ENCODE peak calls at places on chromosomes 3 and 15, in six cellular contexts. S, U, F, W, K and M are unnamed samples.

GRCh38 chr15:37941779-37942178 is 7.3 kb downstream of the TMCO5A start:
- DNase-seq in S (no peak), U (no peak), F (no peak), W (no peak), K (no peak), M (no peak)

GRCh38 chr3:171890398-171890797 is 47.2 kb downstream of the TMEM212 start:
- DNase-seq in S (no peak), U (no peak), F (no peak), W (no peak), K (no peak), M (no peak)

GRCh38 chr3:81764665-81765064 is 3.2 kb upstream of the GBE1 start:
- DNase-seq in S (no peak), U (no peak), F (no peak), W (peak), K (peak), M (no peak)

GRCh38 chr15:41610048-41610447 is 50.2 kb upstream of the MGA start:
- DNase-seq in S (no peak), U (no peak), F (no peak), W (peak), K (no peak), M (no peak)

GRCh38 chr3:112115161-112115739 is 17.8 kb downstream of the GCSAM start:
- DNase-seq in S (no peak), U (no peak), F (no peak), W (no peak), K (no peak), M (no peak)

GRCh38 chr3:30548605-30549004 is 57.8 kb upstream of the TGFBR2 start:
- DNase-seq in S (no peak), U (no peak), F (no peak), W (peak), K (no peak), M (no peak)

GRCh38 chr15:74454764-74455500 is 6.0 kb downstream of the UBL7 start:
- DNase-seq in S (no peak), U (no peak), F (no peak), W (no peak), K (no peak), M (no peak)

GRCh38 chr3:78867409-78868372 is 900.1 kb downstream of the ROBO1 start:
- DNase-seq in S (no peak), U (no peak), F (no peak), W (no peak), K (peak), M (peak)

GRCh38 chr15:99305761-99306505 is 54.7 kb downstream of the LRRC28 start:
- DNase-seq in S (no peak), U (no peak), F (peak), W (peak), K (peak), M (peak)

GRCh38 chr3:30689202-30689641 is 82.8 kb downstream of the TGFBR2 start:
- DNase-seq in S (peak), U (no peak), F (no peak), W (peak), K (peak), M (no peak)

GRCh38 chr3:179452166-179452544 is 885 bp upstream of the GNB4 start:
- DNase-seq in S (no peak), U (no peak), F (no peak), W (no peak), K (peak), M (peak)

GRCh38 chr3:140242818-140243276 is 307.9 kb downstream of the CLSTN2 start:
- DNase-seq in S (peak), U (no peak), F (no peak), W (peak), K (no peak), M (peak)

GRCh38 chr3:170848294-170848917 is 21.6 kb downstream of the RPL22L1 start:
- DNase-seq in S (peak), U (no peak), F (no peak), W (peak), K (peak), M (no peak)

GRCh38 chr3:190811775-190812480 is 50.6 kb downstream of the GMNC start:
- DNase-seq in S (peak), U (no peak), F (no peak), W (peak), K (peak), M (peak)

GRCh38 chr15:98804057-98804380 is 155.7 kb downstream of the IGF1R start:
- DNase-seq in S (no peak), U (no peak), F (no peak), W (no peak), K (no peak), M (no peak)

GRCh38 chr3:170532573-170532972 is 53.3 kb downstream of the SLC7A14 start:
- DNase-seq in S (no peak), U (no peak), F (no peak), W (no peak), K (no peak), M (no peak)

GRCh38 chr3:21544076-21544462 is 206.9 kb downstream of the ZNF385D start:
- DNase-seq in S (no peak), U (no peak), F (no peak), W (no peak), K (peak), M (no peak)

GRCh38 chr15:59227021-59227420 is 20.4 kb downstream of the LDHAL6B start:
- DNase-seq in S (no peak), U (no peak), F (no peak), W (no peak), K (no peak), M (no peak)

GRCh38 chr3:43954321-43954720 is 263.6 kb downstream of the ABHD5 start:
- DNase-seq in S (peak), U (no peak), F (no peak), W (no peak), K (no peak), M (no peak)

GRCh38 chr3:94162700-94163099 is 99.8 kb downstream of the NSUN3 start:
- DNase-seq in S (no peak), U (no peak), F (no peak), W (peak), K (peak), M (no peak)

GRCh38 chr3:134620476-134621115 is 30.2 kb downstream of the KY start:
- DNase-seq in S (no peak), U (no peak), F (no peak), W (no peak), K (no peak), M (no peak)

GRCh38 chr3:133833267-133833666 is 27.7 kb downstream of the SRPRB start:
- DNase-seq in S (no peak), U (no peak), F (no peak), W (no peak), K (no peak), M (no peak)

GRCh38 chr15:55937040-55937439 is 56.4 kb downstream of the NEDD4 start:
- DNase-seq in S (no peak), U (no peak), F (no peak), W (no peak), K (peak), M (no peak)

GRCh38 chr3:70281663-70282062 is 30.8 kb downstream of the MDFIC2 start:
- DNase-seq in S (no peak), U (no peak), F (no peak), W (peak), K (no peak), M (peak)

GRCh38 chr15:76987896-76988860 is 6.7 kb upstream of the PSTPIP1 start:
- DNase-seq in S (peak), U (no peak), F (peak), W (no peak), K (no peak), M (no peak)

GRCh38 chr15:98174286-98174685 is 213.8 kb downstream of the ARRDC4 start:
- DNase-seq in S (peak), U (no peak), F (no peak), W (peak), K (peak), M (no peak)

GRCh38 chr15:58545307-58546065 is 113.7 kb downstream of the LIPC start:
- DNase-seq in S (peak), U (no peak), F (no peak), W (no peak), K (no peak), M (no peak)

GRCh38 chr15:25171111-25171811 is 216.5 kb downstream of the SNRPN start:
- DNase-seq in S (no peak), U (no peak), F (peak), W (no peak), K (no peak), M (no peak)

GRCh38 chr3:57956119-57956832 is 51.9 kb upstream of the FLNB start:
- DNase-seq in S (no peak), U (no peak), F (no peak), W (peak), K (peak), M (no peak)

GRCh38 chr15:83278191-83278590 is 6.3 kb downstream of the BNC1 start:
- DNase-seq in S (no peak), U (no peak), F (no peak), W (peak), K (peak), M (no peak)

GRCh38 chr3:127289646-127290575 is 2.1 kb upstream of the PRR20G start:
- DNase-seq in S (no peak), U (no peak), F (no peak), W (peak), K (peak), M (no peak)

GRCh38 chr3:66425566-66425965 is 75.3 kb downstream of the LRIG1 start:
- DNase-seq in S (no peak), U (no peak), F (no peak), W (no peak), K (no peak), M (no peak)

GRCh38 chr3:129453732-129454131 is 13.7 kb downstream of the IFT122 start:
- DNase-seq in S (no peak), U (no peak), F (no peak), W (no peak), K (no peak), M (no peak)

GRCh38 chr3:149501524-149501923 is 27.0 kb downstream of the TM4SF4 start:
- DNase-seq in S (no peak), U (no peak), F (no peak), W (no peak), K (peak), M (peak)

GRCh38 chr15:45794768-45795486 is 160.1 kb downstream of the SQOR start:
- DNase-seq in S (peak), U (no peak), F (no peak), W (no peak), K (no peak), M (no peak)

GRCh38 chr3:122101646-122102045 is 46.5 kb downstream of the CD86 start:
- DNase-seq in S (peak), U (no peak), F (no peak), W (peak), K (peak), M (peak)

GRCh38 chr3:168801792-168802191 is 706.1 kb upstream of the GOLIM4 start:
- DNase-seq in S (no peak), U (no peak), F (no peak), W (peak), K (peak), M (peak)

GRCh38 chr3:50304601-50305000 is 1.2 kb upstream of the HYAL1 start:
- DNase-seq in S (no peak), U (no peak), F (no peak), W (peak), K (no peak), M (no peak)

GRCh38 chr3:50303038-50303815 is at the start of gene HYAL1:
- DNase-seq in S (peak), U (no peak), F (peak), W (peak), K (no peak), M (no peak)

GRCh38 chr3:50299929-50300680 is 900 bp upstream of the HYAL3 start:
- DNase-seq in S (peak), U (no peak), F (peak), W (peak), K (peak), M (no peak)

GRCh38 chr3:50300681-50301254 is 1.6 kb upstream of the HYAL3 start:
- DNase-seq in S (no peak), U (no peak), F (no peak), W (no peak), K (no peak), M (no peak)

GRCh38 chr3:50302095-50303037 is 1.0 kb downstream of the HYAL1 start:
- DNase-seq in S (no peak), U (no peak), F (no peak), W (no peak), K (no peak), M (no peak)
- H3K4me3 ChIP-seq in S (no peak), U (no peak), F (peak), W (no peak), K (no peak), M (no peak)

GRCh38 chr15:52221730-52222129 is 30.5 kb upstream of the GNB5 start:
- DNase-seq in S (no peak), U (no peak), F (no peak), W (no peak), K (no peak), M (no peak)
- H3K4me3 ChIP-seq in S (no peak), U (no peak), F (no peak), W (no peak), K (no peak), M (no peak)

GRCh38 chr15:66294932-66295235 is 1.5 kb downstream of the DIS3L start:
- DNase-seq in S (no peak), U (no peak), F (no peak), W (no peak), K (no peak), M (no peak)
- H3K4me3 ChIP-seq in S (no peak), U (peak), F (peak), W (no peak), K (peak), M (no peak)

DNA sequence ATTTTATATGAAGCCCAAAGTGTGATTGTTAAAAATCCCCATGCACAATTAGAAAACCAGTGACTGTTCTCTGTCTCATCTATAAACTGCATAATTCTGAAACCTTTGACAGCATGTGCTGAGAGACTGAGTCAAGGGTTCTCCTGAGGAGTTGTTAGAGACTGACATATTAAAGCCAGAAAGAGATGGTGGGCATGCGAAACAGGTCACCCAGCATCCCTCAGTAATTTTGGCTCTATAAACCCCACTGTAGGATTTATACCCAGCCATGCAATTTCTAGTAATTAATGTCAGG is 3.6 kb downstream of the VGLL3 start:
- DNase-seq in S (no peak), U (no peak), F (no peak), W (no peak), K (no peak), M (no peak)
- H3K4me3 ChIP-seq in S (no peak), U (no peak), F (peak), W (no peak), K (peak), M (peak)

GRCh38 chr15:93861413-93861812 is 369.9 kb upstream of the MCTP2 start:
- DNase-seq in S (peak), U (no peak), F (no peak), W (no peak), K (peak), M (no peak)

GRCh38 chr15:93862791-93863190 is 368.6 kb upstream of the MCTP2 start:
- DNase-seq in S (peak), U (no peak), F (peak), W (no peak), K (no peak), M (no peak)

GRCh38 chr15:93859176-93859575 is 372.2 kb upstream of the MCTP2 start:
- DNase-seq in S (no peak), U (no peak), F (no peak), W (no peak), K (no peak), M (no peak)

GRCh38 chr15:93865610-93866009 is 365.8 kb upstream of the MCTP2 start:
- DNase-seq in S (no peak), U (no peak), F (no peak), W (no peak), K (no peak), M (no peak)

GRCh38 chr15:93861956-93862741 is 369.2 kb upstream of the MCTP2 start:
- DNase-seq in S (no peak), U (no peak), F (peak), W (peak), K (no peak), M (no peak)
- H3K4me3 ChIP-seq in S (no peak), U (no peak), F (no peak), W (no peak), K (no peak), M (no peak)

GRCh38 chr3:195892105-195892354 is 16.3 kb downstream of the TNK2 start:
- DNase-seq in S (no peak), U (no peak), F (peak), W (no peak), K (no peak), M (no peak)

GRCh38 chr3:195893516-195893915 is 14.8 kb downstream of the TNK2 start:
- DNase-seq in S (no peak), U (no peak), F (no peak), W (no peak), K (no peak), M (no peak)

GRCh38 chr3:195893916-195894315 is 14.4 kb downstream of the TNK2 start:
- DNase-seq in S (no peak), U (no peak), F (no peak), W (no peak), K (no peak), M (no peak)

GRCh38 chr3:195892355-195893120 is 15.8 kb downstream of the TNK2 start:
- DNase-seq in S (no peak), U (no peak), F (no peak), W (no peak), K (peak), M (no peak)

DNA sequence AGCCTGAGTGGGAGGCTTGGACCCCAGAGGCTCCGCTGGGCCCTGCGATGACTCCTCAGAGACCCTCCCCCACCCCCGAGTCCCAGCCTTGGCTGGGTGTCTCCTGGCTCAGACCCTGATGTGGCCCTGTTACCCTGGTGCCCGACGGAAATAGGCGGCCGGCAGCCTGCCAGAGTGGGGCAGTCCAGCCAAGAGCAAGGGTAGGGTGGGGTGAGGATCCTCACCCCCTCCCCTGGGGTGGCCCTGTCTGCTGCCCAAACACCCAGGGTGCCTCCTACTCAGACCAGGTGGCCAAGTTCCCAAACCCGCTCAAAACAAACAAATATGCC is 15.3 kb downstream of the TNK2 start:
- DNase-seq in S (no peak), U (no peak), F (no peak), W (no peak), K (no peak), M (no peak)
- H3K4me3 ChIP-seq in S (no peak), U (peak), F (peak), W (no peak), K (peak), M (no peak)